ENCODE peak calls at places on chromosome 1, in nine cellular contexts. J is NCI-H69; L is NCI-H510A treated with DMSO at 0.1 percent for 48 hours; K is amniotic stem cell; P is heart left ventricle; M is AG20443; O is NCI-H1417; U is stimulated activated CD8-positive, alpha-beta memory T cell treated with anti-CD3 and anti-CD28 coated beads, Interleukin-2, amount 100 ng/mL, for 48 hours; D is spleen. H is an unnamed sample.

GRCh38 chr1:218384576-218384975 is 39.4 kb downstream of the TGFB2 start:
- DNase-seq in J (peak), L (peak), K (peak), P (no peak), M (peak), O (no peak), U (no peak), D (no peak), H (no peak)

GRCh38 chr1:54476231-54477109 is 70.3 kb upstream of the SSBP3 start:
- DNase-seq in J (peak), L (no peak), K (no peak), P (no peak), M (no peak), O (no peak), U (no peak), D (no peak), H (no peak)

GRCh38 chr1:3924871-3925655 is 25.0 kb upstream of the C1orf174 start:
- DNase-seq in J (peak), L (peak), K (no peak), P (no peak), M (no peak), O (peak), U (no peak), D (no peak), H (no peak)

GRCh38 chr1:17618558-17619247 is 79.2 kb downstream of the ARHGEF10L start:
- DNase-seq in J (no peak), L (no peak), K (no peak), P (no peak), M (peak), O (no peak), U (no peak), D (no peak), H (no peak)

GRCh38 chr1:99465176-99465900 is 180.6 kb upstream of the PALMD start:
- DNase-seq in J (no peak), L (no peak), K (peak), P (no peak), M (peak), O (no peak), U (no peak), D (no peak), H (no peak)

GRCh38 chr1:42904437-42904836 is 54.2 kb downstream of the SLC2A1 start:
- DNase-seq in J (no peak), L (no peak), K (no peak), P (no peak), M (no peak), O (no peak), U (no peak), D (no peak), H (no peak)

GRCh38 chr1:44723064-44723463 is 7.9 kb downstream of the RNU5D-1 start:
- DNase-seq in J (no peak), L (no peak), K (no peak), P (no peak), M (no peak), O (no peak), U (no peak), D (peak), H (no peak)

GRCh38 chr1:44543816-44544185 is 130.5 kb downstream of the TMEM53 start:
- DNase-seq in J (peak), L (no peak), K (no peak), P (no peak), M (no peak), O (no peak), U (no peak), D (no peak), H (no peak)

H was measured in effector memory CD8-positive, alpha-beta T cell.